ENCODE peak calls at places on chromosomes 13 and 19, in seven cellular contexts. One of them, this sample, is unnamed.
A peak's percentile ranks its signal among the peaks of the same experiment; 100 is the strongest.

GRCh38 chr19:54011507-54012211 is 20.2 kb downstream of the CACNG6 start:
- DNase-seq in tibial artery: no peak
- DNase-seq in left ventricle myocardium inferior: no peak
- DNase-seq in fibroblast of the aortic adventitia: no peak
- DNase-seq in tibial nerve: no peak
- DNase-seq in GM12865: no peak
- DNase-seq in Calu3: no peak
- DNase-seq in this sample: no peak

GRCh38 chr19:58002384-58003152 is at the start of gene ZNF606:
- DNase-seq in left ventricle myocardium inferior: peak; percentile 89
- DNase-seq in Calu3: peak; percentile 92
- DNase-seq in GM12865: peak; percentile 96
- DNase-seq in fibroblast of the aortic adventitia: peak; percentile 80
- DNase-seq in tibial nerve: peak; percentile 66
- DNase-seq in tibial artery: peak; percentile 83
- DNase-seq in this sample: peak; percentile 97

GRCh38 chr19:50686310-50687032 is 33.1 kb downstream of the SHANK1 start:
- DNase-seq in Calu3: no peak
- DNase-seq in tibial nerve: no peak
- DNase-seq in left ventricle myocardium inferior: no peak
- DNase-seq in tibial artery: no peak
- DNase-seq in GM12865: no peak
- DNase-seq in fibroblast of the aortic adventitia: no peak
- DNase-seq in this sample: no peak

GRCh38 chr19:43501661-43502418 is 2.7 kb downstream of the PHLDB3 start:
- DNase-seq in Calu3: no peak
- DNase-seq in tibial artery: no peak
- DNase-seq in tibial nerve: no peak
- DNase-seq in GM12865: no peak
- DNase-seq in left ventricle myocardium inferior: no peak
- DNase-seq in fibroblast of the aortic adventitia: no peak
- DNase-seq in this sample: no peak

GRCh38 chr13:79604752-79605151 is 123.8 kb downstream of the NDFIP2 start:
- DNase-seq in Calu3: no peak
- DNase-seq in GM12865: no peak
- DNase-seq in tibial artery: no peak
- DNase-seq in fibroblast of the aortic adventitia: peak; percentile 40
- DNase-seq in left ventricle myocardium inferior: no peak
- DNase-seq in tibial nerve: no peak
- DNase-seq in this sample: no peak

GRCh38 chr19:15418112-15418587 is 638 bp downstream of the AKAP8L start:
- DNase-seq in tibial nerve: no peak
- DNase-seq in Calu3: no peak
- DNase-seq in tibial artery: no peak
- DNase-seq in left ventricle myocardium inferior: no peak
- DNase-seq in GM12865: no peak
- DNase-seq in fibroblast of the aortic adventitia: peak; percentile 18
- DNase-seq in this sample: no peak

GRCh38 chr13:35914662-35915061 is 216.5 kb downstream of the DCLK1 start:
- DNase-seq in fibroblast of the aortic adventitia: peak; percentile 38
- DNase-seq in GM12865: no peak
- DNase-seq in left ventricle myocardium inferior: no peak
- DNase-seq in tibial nerve: no peak
- DNase-seq in Calu3: no peak
- DNase-seq in tibial artery: no peak
- DNase-seq in this sample: no peak

GRCh38 chr13:96848275-96848674 is 146.0 kb downstream of the OXGR1 start:
- DNase-seq in tibial nerve: no peak
- DNase-seq in GM12865: no peak
- DNase-seq in tibial artery: no peak
- DNase-seq in fibroblast of the aortic adventitia: no peak
- DNase-seq in Calu3: no peak
- DNase-seq in left ventricle myocardium inferior: no peak
- DNase-seq in this sample: no peak

GRCh38 chr13:48564046-48564445 is 31.2 kb upstream of the RCBTB2 start:
- DNase-seq in GM12865: no peak
- DNase-seq in Calu3: no peak
- DNase-seq in tibial artery: no peak
- DNase-seq in tibial nerve: no peak
- DNase-seq in fibroblast of the aortic adventitia: peak; percentile 11
- DNase-seq in left ventricle myocardium inferior: no peak
- DNase-seq in this sample: no peak

GRCh38 chr19:19185853-19186728 is 5.9 kb downstream of the BORCS8 start:
- DNase-seq in fibroblast of the aortic adventitia: peak; percentile 31
- DNase-seq in tibial artery: no peak
- DNase-seq in GM12865: peak; percentile 72
- DNase-seq in tibial nerve: no peak
- DNase-seq in Calu3: peak; percentile 50
- DNase-seq in left ventricle myocardium inferior: no peak
- DNase-seq in this sample: no peak

GRCh38 chr19:18777156-18777724 is 13.9 kb downstream of the COMP start:
- DNase-seq in GM12865: no peak
- DNase-seq in fibroblast of the aortic adventitia: no peak
- DNase-seq in left ventricle myocardium inferior: no peak
- DNase-seq in Calu3: no peak
- DNase-seq in tibial nerve: no peak
- DNase-seq in tibial artery: no peak
- DNase-seq in this sample: no peak

GRCh38 chr13:31962661-31963345 is 68.8 kb upstream of the FRY start:
- DNase-seq in fibroblast of the aortic adventitia: no peak
- DNase-seq in tibial artery: no peak
- DNase-seq in tibial nerve: no peak
- DNase-seq in left ventricle myocardium inferior: no peak
- DNase-seq in GM12865: no peak
- DNase-seq in Calu3: no peak
- DNase-seq in this sample: no peak

GRCh38 chr13:109764474-109765292 is 21.7 kb downstream of the IRS2 start:
- DNase-seq in left ventricle myocardium inferior: no peak
- DNase-seq in tibial nerve: no peak
- DNase-seq in tibial artery: no peak
- DNase-seq in fibroblast of the aortic adventitia: no peak
- DNase-seq in GM12865: no peak
- DNase-seq in Calu3: no peak
- DNase-seq in this sample: no peak

GRCh38 chr13:113812140-113813036 is 51.5 kb downstream of the GAS6 start:
- DNase-seq in Calu3: no peak
- DNase-seq in tibial nerve: no peak
- DNase-seq in tibial artery: no peak
- DNase-seq in fibroblast of the aortic adventitia: no peak
- DNase-seq in GM12865: no peak
- DNase-seq in left ventricle myocardium inferior: no peak
- DNase-seq in this sample: no peak

GRCh38 chr13:85406269-85406975 is 392.8 kb downstream of the SLITRK6 start:
- DNase-seq in GM12865: no peak
- DNase-seq in Calu3: no peak
- DNase-seq in tibial artery: no peak
- DNase-seq in tibial nerve: no peak
- DNase-seq in left ventricle myocardium inferior: no peak
- DNase-seq in fibroblast of the aortic adventitia: no peak
- DNase-seq in this sample: no peak

GRCh38 chr19:38250821-38251563 is 5.2 kb downstream of the PPP1R14A start:
- DNase-seq in tibial nerve: peak; percentile 44
- DNase-seq in fibroblast of the aortic adventitia: no peak
- DNase-seq in GM12865: no peak
- DNase-seq in tibial artery: peak; percentile 64
- DNase-seq in Calu3: no peak
- DNase-seq in left ventricle myocardium inferior: peak; percentile 85
- DNase-seq in this sample: no peak

GRCh38 chr19:39420769-39421168 is 8.3 kb downstream of the PLEKHG2 start:
- DNase-seq in left ventricle myocardium inferior: no peak
- DNase-seq in tibial artery: no peak
- DNase-seq in GM12865: no peak
- DNase-seq in fibroblast of the aortic adventitia: no peak
- DNase-seq in Calu3: no peak
- DNase-seq in tibial nerve: no peak
- DNase-seq in this sample: no peak

GRCh38 chr13:33347866-33348265 is 62.3 kb upstream of the STARD13 start:
- DNase-seq in Calu3: no peak
- DNase-seq in tibial artery: no peak
- DNase-seq in fibroblast of the aortic adventitia: peak; percentile 29
- DNase-seq in tibial nerve: no peak
- DNase-seq in left ventricle myocardium inferior: no peak
- DNase-seq in GM12865: no peak
- DNase-seq in this sample: no peak

GRCh38 chr19:1154731-1155351 is 19.2 kb downstream of the SBNO2 start:
- DNase-seq in fibroblast of the aortic adventitia: peak; percentile 92
- DNase-seq in tibial nerve: peak; percentile 78
- DNase-seq in Calu3: peak; percentile 66
- DNase-seq in left ventricle myocardium inferior: peak; percentile 88
- DNase-seq in tibial artery: peak; percentile 92
- DNase-seq in GM12865: no peak
- DNase-seq in this sample: peak; percentile 94

GRCh38 chr13:25738797-25739196 is 313.0 kb downstream of the SHISA2 start:
- DNase-seq in GM12865: no peak
- DNase-seq in Calu3: no peak
- DNase-seq in fibroblast of the aortic adventitia: no peak
- DNase-seq in left ventricle myocardium inferior: no peak
- DNase-seq in tibial artery: no peak
- DNase-seq in tibial nerve: no peak
- DNase-seq in this sample: no peak

GRCh38 chr19:3536429-3537100 is 2.4 kb upstream of the TEKTIP1 start:
- DNase-seq in tibial nerve: peak; percentile 53
- DNase-seq in fibroblast of the aortic adventitia: no peak
- DNase-seq in GM12865: no peak
- DNase-seq in tibial artery: peak; percentile 32
- DNase-seq in left ventricle myocardium inferior: peak; percentile 45
- DNase-seq in Calu3: no peak
- DNase-seq in this sample: no peak

GRCh38 chr13:107835339-107836018 is 379.9 kb downstream of the LIG4 start:
- DNase-seq in tibial nerve: no peak
- DNase-seq in fibroblast of the aortic adventitia: peak; percentile 51
- DNase-seq in Calu3: peak; percentile 26
- DNase-seq in left ventricle myocardium inferior: no peak
- DNase-seq in GM12865: no peak
- DNase-seq in tibial artery: no peak
- DNase-seq in this sample: no peak

GRCh38 chr19:15640904-15641597 is 354 bp downstream of the CYP4F3 start:
- DNase-seq in left ventricle myocardium inferior: no peak
- DNase-seq in GM12865: no peak
- DNase-seq in tibial artery: no peak
- DNase-seq in tibial nerve: no peak
- DNase-seq in Calu3: no peak
- DNase-seq in fibroblast of the aortic adventitia: no peak
- DNase-seq in this sample: no peak

GRCh38 chr13:48210178-48210577 is 22.8 kb upstream of the ITM2B start:
- DNase-seq in fibroblast of the aortic adventitia: peak; percentile 90
- DNase-seq in tibial nerve: no peak
- DNase-seq in GM12865: peak; percentile 44
- DNase-seq in tibial artery: no peak
- DNase-seq in Calu3: no peak
- DNase-seq in left ventricle myocardium inferior: no peak
- DNase-seq in this sample: no peak

GRCh38 chr13:41075034-41075433 is 13.7 kb downstream of the WBP4 start:
- DNase-seq in fibroblast of the aortic adventitia: peak; percentile 60
- DNase-seq in left ventricle myocardium inferior: no peak
- DNase-seq in GM12865: peak; percentile 36
- DNase-seq in tibial artery: no peak
- DNase-seq in Calu3: no peak
- DNase-seq in tibial nerve: no peak
- DNase-seq in this sample: no peak
- TF ChIP-seq CTCF in fibroblast of the aortic adventitia: peak; percentile 52
- TF ChIP-seq CTCF in left ventricle myocardium inferior: peak; percentile 64
- TF ChIP-seq CTCF in GM12865: peak; percentile 40
- TF ChIP-seq CTCF in tibial artery: peak; percentile 29
- TF ChIP-seq CTCF in Calu3: no peak
- TF ChIP-seq CTCF in tibial nerve: peak; percentile 44
- TF ChIP-seq CTCF in this sample: peak; percentile 87

DNA sequence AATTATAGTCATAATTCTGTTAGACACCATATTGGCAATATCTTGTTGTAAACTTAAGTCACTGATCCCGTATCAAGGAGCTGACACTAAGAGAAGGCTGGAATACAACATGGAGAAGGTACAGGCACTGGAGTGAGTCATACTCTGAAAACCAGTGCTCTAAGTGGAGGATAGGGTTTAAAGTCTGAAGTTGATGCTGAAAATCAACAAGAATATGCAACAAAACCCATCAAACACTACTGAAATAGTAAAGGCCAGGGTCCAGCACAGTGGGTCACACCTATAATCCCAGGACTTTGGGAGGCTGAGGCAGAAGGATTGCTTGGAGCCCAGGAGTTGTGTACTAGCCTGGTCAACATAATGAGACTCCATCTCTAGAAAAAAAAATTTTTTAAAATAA is 73.2 kb upstream of the KLF5 start:
- DNase-seq in tibial nerve: no peak
- DNase-seq in fibroblast of the aortic adventitia: no peak
- DNase-seq in Calu3: no peak
- DNase-seq in left ventricle myocardium inferior: no peak
- DNase-seq in GM12865: no peak
- DNase-seq in tibial artery: no peak
- DNase-seq in this sample: no peak
- TF ChIP-seq CTCF in tibial nerve: no peak
- TF ChIP-seq CTCF in fibroblast of the aortic adventitia: no peak
- TF ChIP-seq CTCF in Calu3: no peak
- TF ChIP-seq CTCF in left ventricle myocardium inferior: no peak
- TF ChIP-seq CTCF in GM12865: no peak
- TF ChIP-seq CTCF in tibial artery: no peak
- TF ChIP-seq CTCF in this sample: no peak

GRCh38 chr13:29713841-29714240 is 118.4 kb upstream of the SLC7A1 start:
- DNase-seq in GM12865: peak; percentile 29
- DNase-seq in tibial nerve: no peak
- DNase-seq in fibroblast of the aortic adventitia: no peak
- DNase-seq in Calu3: no peak
- DNase-seq in left ventricle myocardium inferior: no peak
- DNase-seq in tibial artery: no peak
- DNase-seq in this sample: no peak
- TF ChIP-seq CTCF in GM12865: peak; percentile 65
- TF ChIP-seq CTCF in tibial nerve: no peak
- TF ChIP-seq CTCF in fibroblast of the aortic adventitia: peak; percentile 50
- TF ChIP-seq CTCF in Calu3: no peak
- TF ChIP-seq CTCF in left ventricle myocardium inferior: no peak
- TF ChIP-seq CTCF in tibial artery: peak; percentile 21
- TF ChIP-seq CTCF in this sample: peak; percentile 80

GRCh38 chr19:17486545-17486944 is 16.2 kb downstream of the SLC27A1 start:
- DNase-seq in GM12865: no peak
- DNase-seq in tibial artery: no peak
- DNase-seq in Calu3: no peak
- DNase-seq in left ventricle myocardium inferior: no peak
- DNase-seq in tibial nerve: no peak
- DNase-seq in fibroblast of the aortic adventitia: no peak
- DNase-seq in this sample: no peak

GRCh38 chr19:17483605-17484002 is 13.3 kb downstream of the SLC27A1 start:
- DNase-seq in GM12865: no peak
- DNase-seq in tibial artery: no peak
- DNase-seq in left ventricle myocardium inferior: no peak
- DNase-seq in fibroblast of the aortic adventitia: no peak
- DNase-seq in Calu3: no peak
- DNase-seq in tibial nerve: no peak
- DNase-seq in this sample: no peak

GRCh38 chr19:17482877-17483604 is 12.7 kb downstream of the SLC27A1 start:
- DNase-seq in GM12865: no peak
- DNase-seq in left ventricle myocardium inferior: no peak
- DNase-seq in tibial artery: no peak
- DNase-seq in tibial nerve: no peak
- DNase-seq in fibroblast of the aortic adventitia: no peak
- DNase-seq in Calu3: no peak
- DNase-seq in this sample: no peak

GRCh38 chr19:17481986-17482385 is 11.7 kb downstream of the SLC27A1 start:
- DNase-seq in Calu3: no peak
- DNase-seq in tibial artery: no peak
- DNase-seq in left ventricle myocardium inferior: no peak
- DNase-seq in tibial nerve: no peak
- DNase-seq in GM12865: no peak
- DNase-seq in fibroblast of the aortic adventitia: no peak
- DNase-seq in this sample: no peak

GRCh38 chr19:17484520-17485180 is 14.3 kb downstream of the SLC27A1 start:
- DNase-seq in Calu3: peak; percentile 39
- DNase-seq in tibial nerve: no peak
- DNase-seq in tibial artery: no peak
- DNase-seq in left ventricle myocardium inferior: no peak
- DNase-seq in GM12865: no peak
- DNase-seq in fibroblast of the aortic adventitia: no peak
- DNase-seq in this sample: no peak
- TF ChIP-seq CTCF in Calu3: no peak
- TF ChIP-seq CTCF in tibial nerve: no peak
- TF ChIP-seq CTCF in tibial artery: no peak
- TF ChIP-seq CTCF in left ventricle myocardium inferior: no peak
- TF ChIP-seq CTCF in GM12865: no peak
- TF ChIP-seq CTCF in fibroblast of the aortic adventitia: no peak
- TF ChIP-seq CTCF in this sample: no peak